ENCODE peak calls at places on chromosomes 5 and 9, in five cellular contexts. N is C1 segment of cervical spinal cord, H is HuH-7.5, R is hypothalamus, I is T-cell. E is an unnamed sample.

GRCh38 chr5:66306105-66306843 is 162.2 kb downstream of the SREK1 start:
- DNase-seq in I (peak), H (peak), R (no peak), N (peak), E (no peak)

GRCh38 chr9:72557549-72557948 is 36.1 kb downstream of the TMC1 start:
- DNase-seq in N (no peak), I (no peak), R (no peak), H (peak), E (no peak)

GRCh38 chr9:135106551-135107270 is 19.2 kb downstream of the OLFM1 start:
- DNase-seq in N (no peak), I (no peak), H (no peak), R (no peak), E (no peak)

GRCh38 chr5:40823459-40823858 is 11.6 kb downstream of the RPL37 start:
- DNase-seq in I (no peak), H (no peak), N (no peak), R (no peak), E (no peak)

GRCh38 chr9:23962101-23962500 is 136.1 kb upstream of the ELAVL2 start:
- DNase-seq in H (no peak), R (no peak), N (no peak), I (no peak), E (no peak)

GRCh38 chr5:88944751-88945507 is 61.9 kb upstream of the MEF2C start:
- DNase-seq in N (no peak), R (no peak), I (no peak), H (no peak), E (no peak)

GRCh38 chr9:105678163-105678562 is 15.9 kb downstream of the TAL2 start:
- DNase-seq in H (no peak), N (no peak), I (no peak), R (no peak), E (no peak)

GRCh38 chr9:80874276-80874675 is 815.1 kb downstream of the TLE1 start:
- DNase-seq in H (no peak), R (no peak), N (no peak), I (no peak), E (no peak)

GRCh38 chr5:67160985-67161384 is 35.6 kb downstream of the CD180 start:
- DNase-seq in N (no peak), R (no peak), I (peak), H (no peak), E (no peak)

GRCh38 chr5:55385227-55385626 is 77.4 kb downstream of the MTREX start:
- DNase-seq in I (no peak), H (no peak), N (no peak), R (no peak), E (no peak)

GRCh38 chr5:124438390-124439380 is 307.8 kb downstream of the ZNF608 start:
- DNase-seq in R (peak), N (peak), I (no peak), H (no peak), E (no peak)